ENCODE peak calls at places on chromosomes 3 and 15, in five cellular contexts. One of them, this sample, is unnamed.

GRCh38 chr3:143088835-143089234 is 30.7 kb upstream of the CHST2 start:
- DNase-seq in activated CD4-positive, alpha-beta memory T cell treated with anti-CD3 and anti-CD28 coated beads for 36 hours: no peak
- DNase-seq in naive thymus-derived CD8-positive, alpha-beta T cell: no peak
- DNase-seq in astrocyte of the cerebellum: no peak
- DNase-seq in HFF-Myc: no peak
- DNase-seq in this sample: no peak

GRCh38 chr15:40055576-40056293 is 16.8 kb upstream of the SRP14 start:
- DNase-seq in activated CD4-positive, alpha-beta memory T cell treated with anti-CD3 and anti-CD28 coated beads for 36 hours: no peak
- DNase-seq in HFF-Myc: no peak
- DNase-seq in astrocyte of the cerebellum: no peak
- DNase-seq in naive thymus-derived CD8-positive, alpha-beta T cell: no peak
- DNase-seq in this sample: no peak

GRCh38 chr3:43155464-43156121 is 49.7 kb upstream of the POMGNT2 start:
- DNase-seq in astrocyte of the cerebellum: peak; percentile 58
- DNase-seq in HFF-Myc: peak; percentile 42
- DNase-seq in activated CD4-positive, alpha-beta memory T cell treated with anti-CD3 and anti-CD28 coated beads for 36 hours: no peak
- DNase-seq in naive thymus-derived CD8-positive, alpha-beta T cell: no peak
- DNase-seq in this sample: peak; percentile 92

GRCh38 chr15:62845239-62846126 is 197.1 kb upstream of the TPM1 start:
- DNase-seq in HFF-Myc: no peak
- DNase-seq in activated CD4-positive, alpha-beta memory T cell treated with anti-CD3 and anti-CD28 coated beads for 36 hours: no peak
- DNase-seq in astrocyte of the cerebellum: no peak
- DNase-seq in naive thymus-derived CD8-positive, alpha-beta T cell: no peak
- DNase-seq in this sample: peak; percentile 34

GRCh38 chr3:116050311-116050710 is 395.0 kb downstream of the LSAMP start:
- DNase-seq in astrocyte of the cerebellum: no peak
- DNase-seq in HFF-Myc: no peak
- DNase-seq in activated CD4-positive, alpha-beta memory T cell treated with anti-CD3 and anti-CD28 coated beads for 36 hours: no peak
- DNase-seq in naive thymus-derived CD8-positive, alpha-beta T cell: no peak
- DNase-seq in this sample: no peak

GRCh38 chr15:36911322-36911944 is 188.9 kb downstream of the MEIS2 start:
- DNase-seq in astrocyte of the cerebellum: no peak
- DNase-seq in HFF-Myc: no peak
- DNase-seq in activated CD4-positive, alpha-beta memory T cell treated with anti-CD3 and anti-CD28 coated beads for 36 hours: no peak
- DNase-seq in naive thymus-derived CD8-positive, alpha-beta T cell: no peak
- DNase-seq in this sample: peak; percentile 50

GRCh38 chr3:11559816-11560633 is 83.7 kb downstream of the VGLL4 start:
- DNase-seq in HFF-Myc: no peak
- DNase-seq in astrocyte of the cerebellum: no peak
- DNase-seq in activated CD4-positive, alpha-beta memory T cell treated with anti-CD3 and anti-CD28 coated beads for 36 hours: no peak
- DNase-seq in naive thymus-derived CD8-positive, alpha-beta T cell: no peak
- DNase-seq in this sample: no peak

GRCh38 chr3:32972482-32973146 is 21.2 kb downstream of the CCR4 start:
- DNase-seq in astrocyte of the cerebellum: no peak
- DNase-seq in HFF-Myc: no peak
- DNase-seq in activated CD4-positive, alpha-beta memory T cell treated with anti-CD3 and anti-CD28 coated beads for 36 hours: no peak
- DNase-seq in naive thymus-derived CD8-positive, alpha-beta T cell: no peak
- DNase-seq in this sample: no peak

GRCh38 chr3:134462236-134463059 is 23.3 kb downstream of the ANAPC13 start:
- DNase-seq in naive thymus-derived CD8-positive, alpha-beta T cell: no peak
- DNase-seq in astrocyte of the cerebellum: no peak
- DNase-seq in activated CD4-positive, alpha-beta memory T cell treated with anti-CD3 and anti-CD28 coated beads for 36 hours: no peak
- DNase-seq in HFF-Myc: no peak
- DNase-seq in this sample: peak; percentile 32

GRCh38 chr15:25182736-25183445 is 228.1 kb downstream of the SNRPN start:
- DNase-seq in astrocyte of the cerebellum: no peak
- DNase-seq in activated CD4-positive, alpha-beta memory T cell treated with anti-CD3 and anti-CD28 coated beads for 36 hours: no peak
- DNase-seq in naive thymus-derived CD8-positive, alpha-beta T cell: no peak
- DNase-seq in HFF-Myc: no peak
- DNase-seq in this sample: no peak

GRCh38 chr3:69161587-69162196 is 39.3 kb upstream of the LMOD3 start:
- DNase-seq in HFF-Myc: peak; percentile 24
- DNase-seq in activated CD4-positive, alpha-beta memory T cell treated with anti-CD3 and anti-CD28 coated beads for 36 hours: peak; percentile 35
- DNase-seq in naive thymus-derived CD8-positive, alpha-beta T cell: no peak
- DNase-seq in astrocyte of the cerebellum: peak; percentile 43
- DNase-seq in this sample: peak; percentile 79

GRCh38 chr15:35561308-35561707 is 15.3 kb upstream of the DPH6 start:
- DNase-seq in naive thymus-derived CD8-positive, alpha-beta T cell: no peak
- DNase-seq in astrocyte of the cerebellum: no peak
- DNase-seq in HFF-Myc: no peak
- DNase-seq in activated CD4-positive, alpha-beta memory T cell treated with anti-CD3 and anti-CD28 coated beads for 36 hours: no peak
- DNase-seq in this sample: no peak

GRCh38 chr15:90414408-90415028 is 26.5 kb downstream of the IQGAP1 start:
- DNase-seq in astrocyte of the cerebellum: no peak
- DNase-seq in naive thymus-derived CD8-positive, alpha-beta T cell: no peak
- DNase-seq in HFF-Myc: no peak
- DNase-seq in activated CD4-positive, alpha-beta memory T cell treated with anti-CD3 and anti-CD28 coated beads for 36 hours: peak; percentile 59
- DNase-seq in this sample: peak; percentile 76

GRCh38 chr3:115819785-115820384 is 196.6 kb downstream of the GAP43 start:
- DNase-seq in HFF-Myc: peak; percentile 84
- DNase-seq in activated CD4-positive, alpha-beta memory T cell treated with anti-CD3 and anti-CD28 coated beads for 36 hours: peak; percentile 67
- DNase-seq in naive thymus-derived CD8-positive, alpha-beta T cell: peak; percentile 13
- DNase-seq in astrocyte of the cerebellum: peak; percentile 90
- DNase-seq in this sample: peak; percentile 76

GRCh38 chr15:82898961-82899360 is 53.6 kb downstream of the HOMER2 start:
- DNase-seq in activated CD4-positive, alpha-beta memory T cell treated with anti-CD3 and anti-CD28 coated beads for 36 hours: no peak
- DNase-seq in astrocyte of the cerebellum: no peak
- DNase-seq in naive thymus-derived CD8-positive, alpha-beta T cell: no peak
- DNase-seq in HFF-Myc: no peak
- DNase-seq in this sample: no peak

GRCh38 chr3:14353486-14353885 is 48.9 kb upstream of the SLC6A6 start:
- DNase-seq in naive thymus-derived CD8-positive, alpha-beta T cell: no peak
- DNase-seq in astrocyte of the cerebellum: no peak
- DNase-seq in HFF-Myc: no peak
- DNase-seq in activated CD4-positive, alpha-beta memory T cell treated with anti-CD3 and anti-CD28 coated beads for 36 hours: no peak
- DNase-seq in this sample: no peak

GRCh38 chr3:158789592-158789991 is 12.3 kb upstream of the MFSD1 start:
- DNase-seq in astrocyte of the cerebellum: peak; percentile 59
- DNase-seq in activated CD4-positive, alpha-beta memory T cell treated with anti-CD3 and anti-CD28 coated beads for 36 hours: no peak
- DNase-seq in naive thymus-derived CD8-positive, alpha-beta T cell: no peak
- DNase-seq in HFF-Myc: no peak
- DNase-seq in this sample: peak; percentile 28

GRCh38 chr3:46280105-46280797 is 38.0 kb downstream of the CCR3 start:
- DNase-seq in activated CD4-positive, alpha-beta memory T cell treated with anti-CD3 and anti-CD28 coated beads for 36 hours: peak; percentile 72
- DNase-seq in astrocyte of the cerebellum: peak; percentile 2
- DNase-seq in HFF-Myc: no peak
- DNase-seq in naive thymus-derived CD8-positive, alpha-beta T cell: no peak
- DNase-seq in this sample: no peak

GRCh38 chr15:44340410-44340809 is 51.9 kb downstream of the GOLM2 start:
- DNase-seq in naive thymus-derived CD8-positive, alpha-beta T cell: no peak
- DNase-seq in HFF-Myc: peak; percentile 45
- DNase-seq in astrocyte of the cerebellum: peak; percentile 86
- DNase-seq in activated CD4-positive, alpha-beta memory T cell treated with anti-CD3 and anti-CD28 coated beads for 36 hours: no peak
- DNase-seq in this sample: peak; percentile 61

GRCh38 chr3:14303336-14304100 is 98.9 kb upstream of the SLC6A6 start:
- DNase-seq in HFF-Myc: no peak
- DNase-seq in astrocyte of the cerebellum: no peak
- DNase-seq in activated CD4-positive, alpha-beta memory T cell treated with anti-CD3 and anti-CD28 coated beads for 36 hours: no peak
- DNase-seq in naive thymus-derived CD8-positive, alpha-beta T cell: no peak
- DNase-seq in this sample: no peak

GRCh38 chr15:67722418-67722817 is 102.9 kb upstream of the SKOR1 start:
- DNase-seq in astrocyte of the cerebellum: no peak
- DNase-seq in naive thymus-derived CD8-positive, alpha-beta T cell: no peak
- DNase-seq in HFF-Myc: no peak
- DNase-seq in activated CD4-positive, alpha-beta memory T cell treated with anti-CD3 and anti-CD28 coated beads for 36 hours: no peak
- DNase-seq in this sample: no peak

GRCh38 chr15:72902245-72902928 is 118.8 kb upstream of the ADPGK start:
- DNase-seq in astrocyte of the cerebellum: peak; percentile 80
- DNase-seq in activated CD4-positive, alpha-beta memory T cell treated with anti-CD3 and anti-CD28 coated beads for 36 hours: no peak
- DNase-seq in HFF-Myc: no peak
- DNase-seq in naive thymus-derived CD8-positive, alpha-beta T cell: no peak
- DNase-seq in this sample: peak; percentile 93

GRCh38 chr3:124478834-124479233 is 251.4 kb upstream of the UMPS start:
- DNase-seq in naive thymus-derived CD8-positive, alpha-beta T cell: no peak
- DNase-seq in activated CD4-positive, alpha-beta memory T cell treated with anti-CD3 and anti-CD28 coated beads for 36 hours: no peak
- DNase-seq in HFF-Myc: no peak
- DNase-seq in astrocyte of the cerebellum: no peak
- DNase-seq in this sample: no peak

GRCh38 chr15:68434021-68434420 is 2.1 kb upstream of the ITGA11 start:
- DNase-seq in activated CD4-positive, alpha-beta memory T cell treated with anti-CD3 and anti-CD28 coated beads for 36 hours: no peak
- DNase-seq in naive thymus-derived CD8-positive, alpha-beta T cell: no peak
- DNase-seq in astrocyte of the cerebellum: no peak
- DNase-seq in HFF-Myc: no peak
- DNase-seq in this sample: peak; percentile 2

GRCh38 chr3:191292243-191292642 is 37.0 kb upstream of the CCDC50 start:
- DNase-seq in naive thymus-derived CD8-positive, alpha-beta T cell: no peak
- DNase-seq in astrocyte of the cerebellum: no peak
- DNase-seq in activated CD4-positive, alpha-beta memory T cell treated with anti-CD3 and anti-CD28 coated beads for 36 hours: no peak
- DNase-seq in HFF-Myc: no peak
- DNase-seq in this sample: no peak

GRCh38 chr3:122356402-122356801 is 26.6 kb downstream of the MIX23 start:
- DNase-seq in astrocyte of the cerebellum: no peak
- DNase-seq in activated CD4-positive, alpha-beta memory T cell treated with anti-CD3 and anti-CD28 coated beads for 36 hours: peak; percentile 54
- DNase-seq in HFF-Myc: peak; percentile 10
- DNase-seq in naive thymus-derived CD8-positive, alpha-beta T cell: peak; percentile 10
- DNase-seq in this sample: peak; percentile 27

GRCh38 chr15:61228025-61228901 is 839 bp downstream of the RORA start:
- DNase-seq in astrocyte of the cerebellum: no peak
- DNase-seq in naive thymus-derived CD8-positive, alpha-beta T cell: no peak
- DNase-seq in activated CD4-positive, alpha-beta memory T cell treated with anti-CD3 and anti-CD28 coated beads for 36 hours: no peak
- DNase-seq in HFF-Myc: no peak
- DNase-seq in this sample: peak; percentile 33

GRCh38 chr15:101490922-101491738 is 1.6 kb upstream of the PCSK6 start:
- DNase-seq in astrocyte of the cerebellum: no peak
- DNase-seq in activated CD4-positive, alpha-beta memory T cell treated with anti-CD3 and anti-CD28 coated beads for 36 hours: no peak
- DNase-seq in naive thymus-derived CD8-positive, alpha-beta T cell: no peak
- DNase-seq in HFF-Myc: no peak
- DNase-seq in this sample: no peak

GRCh38 chr3:171806200-171807128 is 3.8 kb downstream of the PLD1 start:
- DNase-seq in astrocyte of the cerebellum: no peak
- DNase-seq in activated CD4-positive, alpha-beta memory T cell treated with anti-CD3 and anti-CD28 coated beads for 36 hours: no peak
- DNase-seq in HFF-Myc: peak; percentile 84
- DNase-seq in naive thymus-derived CD8-positive, alpha-beta T cell: no peak
- DNase-seq in this sample: peak; percentile 27

GRCh38 chr3:129002573-129003569 is 1.8 kb downstream of the EFCC1 start:
- DNase-seq in activated CD4-positive, alpha-beta memory T cell treated with anti-CD3 and anti-CD28 coated beads for 36 hours: no peak
- DNase-seq in HFF-Myc: no peak
- DNase-seq in naive thymus-derived CD8-positive, alpha-beta T cell: no peak
- DNase-seq in astrocyte of the cerebellum: no peak
- DNase-seq in this sample: no peak

GRCh38 chr15:76309561-76310330 is 1.5 kb downstream of the ETFA start:
- DNase-seq in astrocyte of the cerebellum: peak; percentile 33
- DNase-seq in activated CD4-positive, alpha-beta memory T cell treated with anti-CD3 and anti-CD28 coated beads for 36 hours: no peak
- DNase-seq in HFF-Myc: no peak
- DNase-seq in naive thymus-derived CD8-positive, alpha-beta T cell: no peak
- DNase-seq in this sample: no peak

GRCh38 chr3:36477655-36478054 is 97.4 kb downstream of the STAC start:
- DNase-seq in naive thymus-derived CD8-positive, alpha-beta T cell: no peak
- DNase-seq in astrocyte of the cerebellum: no peak
- DNase-seq in activated CD4-positive, alpha-beta memory T cell treated with anti-CD3 and anti-CD28 coated beads for 36 hours: no peak
- DNase-seq in HFF-Myc: no peak
- DNase-seq in this sample: peak; percentile 80

GRCh38 chr3:115428825-115429224 is 194.5 kb upstream of the GAP43 start:
- DNase-seq in naive thymus-derived CD8-positive, alpha-beta T cell: no peak
- DNase-seq in HFF-Myc: no peak
- DNase-seq in activated CD4-positive, alpha-beta memory T cell treated with anti-CD3 and anti-CD28 coated beads for 36 hours: no peak
- DNase-seq in astrocyte of the cerebellum: no peak
- DNase-seq in this sample: no peak

GRCh38 chr3:177968891-177969290 is 567.3 kb upstream of the KCNMB2 start:
- DNase-seq in HFF-Myc: no peak
- DNase-seq in activated CD4-positive, alpha-beta memory T cell treated with anti-CD3 and anti-CD28 coated beads for 36 hours: no peak
- DNase-seq in naive thymus-derived CD8-positive, alpha-beta T cell: no peak
- DNase-seq in astrocyte of the cerebellum: no peak
- DNase-seq in this sample: no peak

GRCh38 chr3:146640955-146641867 is 36.1 kb upstream of the PLSCR5 start:
- DNase-seq in naive thymus-derived CD8-positive, alpha-beta T cell: no peak
- DNase-seq in HFF-Myc: peak; percentile 49
- DNase-seq in activated CD4-positive, alpha-beta memory T cell treated with anti-CD3 and anti-CD28 coated beads for 36 hours: no peak
- DNase-seq in astrocyte of the cerebellum: peak; percentile 43
- DNase-seq in this sample: peak; percentile 25

GRCh38 chr15:70597056-70597603 is 166.2 kb downstream of the UACA start:
- DNase-seq in activated CD4-positive, alpha-beta memory T cell treated with anti-CD3 and anti-CD28 coated beads for 36 hours: no peak
- DNase-seq in astrocyte of the cerebellum: no peak
- DNase-seq in naive thymus-derived CD8-positive, alpha-beta T cell: no peak
- DNase-seq in HFF-Myc: no peak
- DNase-seq in this sample: peak; percentile 33

GRCh38 chr15:81619002-81619401 is 245.0 kb upstream of the TMC3 start:
- DNase-seq in HFF-Myc: no peak
- DNase-seq in astrocyte of the cerebellum: no peak
- DNase-seq in activated CD4-positive, alpha-beta memory T cell treated with anti-CD3 and anti-CD28 coated beads for 36 hours: no peak
- DNase-seq in naive thymus-derived CD8-positive, alpha-beta T cell: no peak
- DNase-seq in this sample: no peak

GRCh38 chr15:66124626-66125025 is 128.9 kb downstream of the MEGF11 start:
- DNase-seq in HFF-Myc: no peak
- DNase-seq in naive thymus-derived CD8-positive, alpha-beta T cell: no peak
- DNase-seq in astrocyte of the cerebellum: no peak
- DNase-seq in activated CD4-positive, alpha-beta memory T cell treated with anti-CD3 and anti-CD28 coated beads for 36 hours: no peak
- DNase-seq in this sample: no peak

This sample was measured in AG20443.